ENCODE peak calls at places on chromosomes 4 and X, in four cellular contexts. One of them, this sample, is unnamed.

GRCh38 chrX:40773188-40773587 is 37.8 kb upstream of the MED14 start:
- DNase-seq in neuronal stem cell: no peak
- DNase-seq in mammary epithelial cell: no peak
- DNase-seq in K562: no peak
- DNase-seq in this sample: no peak

GRCh38 chrX:47360423-47361179 is 9.8 kb upstream of the ZNF157 start:
- DNase-seq in K562: no peak
- DNase-seq in mammary epithelial cell: no peak
- DNase-seq in neuronal stem cell: no peak
- DNase-seq in this sample: no peak

GRCh38 chrX:19904778-19905367 is 17.5 kb upstream of the SH3KBP1 start:
- DNase-seq in neuronal stem cell: no peak
- DNase-seq in mammary epithelial cell: peak
- DNase-seq in K562: peak
- DNase-seq in this sample: peak

GRCh38 chrX:55342533-55343501 is 78.1 kb upstream of the PAGE3 start:
- DNase-seq in mammary epithelial cell: peak
- DNase-seq in neuronal stem cell: no peak
- DNase-seq in K562: peak
- DNase-seq in this sample: peak

GRCh38 chr4:54714631-54715030 is 56.9 kb downstream of the KIT start:
- DNase-seq in K562: no peak
- DNase-seq in neuronal stem cell: no peak
- DNase-seq in mammary epithelial cell: no peak
- DNase-seq in this sample: no peak

GRCh38 chrX:107849747-107850478 is 24.2 kb downstream of the MID2 start:
- DNase-seq in K562: no peak
- DNase-seq in neuronal stem cell: no peak
- DNase-seq in mammary epithelial cell: peak
- DNase-seq in this sample: peak

GRCh38 chr4:102328045-102328444 is 17.2 kb downstream of the SLC39A8 start:
- DNase-seq in neuronal stem cell: no peak
- DNase-seq in mammary epithelial cell: peak
- DNase-seq in K562: no peak
- DNase-seq in this sample: peak

GRCh38 chr4:129561886-129562285 is 465.9 kb downstream of the C4orf33 start:
- DNase-seq in mammary epithelial cell: no peak
- DNase-seq in neuronal stem cell: no peak
- DNase-seq in K562: no peak
- DNase-seq in this sample: no peak

GRCh38 chr4:102578819-102579218 is 77.7 kb downstream of the NFKB1 start:
- DNase-seq in mammary epithelial cell: no peak
- DNase-seq in neuronal stem cell: peak
- DNase-seq in K562: peak
- DNase-seq in this sample: no peak

GRCh38 chr4:3766207-3766790 is at the start of gene ADRA2C:
- DNase-seq in K562: no peak
- DNase-seq in mammary epithelial cell: no peak
- DNase-seq in neuronal stem cell: peak
- DNase-seq in this sample: peak

GRCh38 chrX:51568586-51568985 is 50.1 kb downstream of the CENPVL3 start:
- DNase-seq in neuronal stem cell: no peak
- DNase-seq in K562: no peak
- DNase-seq in mammary epithelial cell: peak
- DNase-seq in this sample: peak

GRCh38 chr4:102623622-102624021 is 122.5 kb downstream of the NFKB1 start:
- DNase-seq in K562: peak
- DNase-seq in neuronal stem cell: no peak
- DNase-seq in mammary epithelial cell: no peak
- DNase-seq in this sample: peak

GRCh38 chrX:118943102-118943501 is 31.3 kb upstream of the LONRF3 start:
- DNase-seq in neuronal stem cell: no peak
- DNase-seq in K562: peak
- DNase-seq in mammary epithelial cell: no peak
- DNase-seq in this sample: no peak

GRCh38 chr4:13985824-13986223 is 358.3 kb upstream of the BOD1L1 start:
- DNase-seq in mammary epithelial cell: no peak
- DNase-seq in K562: no peak
- DNase-seq in neuronal stem cell: no peak
- DNase-seq in this sample: no peak

GRCh38 chr4:180953572-180953971 is 1289.6 kb upstream of the TENM3 start:
- DNase-seq in K562: no peak
- DNase-seq in mammary epithelial cell: no peak
- DNase-seq in neuronal stem cell: no peak
- DNase-seq in this sample: peak

GRCh38 chr4:111650553-111651183 is 494.6 kb upstream of the FAM241A start:
- DNase-seq in neuronal stem cell: no peak
- DNase-seq in mammary epithelial cell: no peak
- DNase-seq in K562: no peak
- DNase-seq in this sample: no peak

GRCh38 chr4:44817905-44818304 is 91.5 kb upstream of the GNPDA2 start:
- DNase-seq in neuronal stem cell: no peak
- DNase-seq in mammary epithelial cell: no peak
- DNase-seq in K562: no peak
- DNase-seq in this sample: no peak

GRCh38 chr4:3270141-3270611 is 21.2 kb downstream of the MSANTD1 start:
- DNase-seq in K562: no peak
- DNase-seq in mammary epithelial cell: no peak
- DNase-seq in neuronal stem cell: no peak
- DNase-seq in this sample: no peak

GRCh38 chrX:78540171-78540570 is 119.0 kb downstream of the RTL3 start:
- DNase-seq in neuronal stem cell: no peak
- DNase-seq in mammary epithelial cell: no peak
- DNase-seq in K562: no peak
- DNase-seq in this sample: no peak

GRCh38 chr4:118280501-118281218 is 72.1 kb downstream of the PRSS12 start:
- DNase-seq in mammary epithelial cell: peak
- DNase-seq in neuronal stem cell: peak
- DNase-seq in K562: peak
- DNase-seq in this sample: peak

GRCh38 chr4:34158883-34159282 is 2085.4 kb downstream of the ARAP2 start:
- DNase-seq in K562: no peak
- DNase-seq in mammary epithelial cell: peak
- DNase-seq in neuronal stem cell: no peak
- DNase-seq in this sample: no peak

GRCh38 chr4:156475322-156475721 is 496.3 kb downstream of the PDGFC start:
- DNase-seq in mammary epithelial cell: peak
- DNase-seq in K562: no peak
- DNase-seq in neuronal stem cell: no peak
- DNase-seq in this sample: peak

GRCh38 chr4:142043509-142043908 is 407.1 kb downstream of the IL15 start:
- DNase-seq in mammary epithelial cell: peak
- DNase-seq in neuronal stem cell: no peak
- DNase-seq in K562: no peak
- DNase-seq in this sample: peak

GRCh38 chr4:28251831-28252230 is 1391.2 kb downstream of the STIM2 start:
- DNase-seq in neuronal stem cell: no peak
- DNase-seq in mammary epithelial cell: no peak
- DNase-seq in K562: no peak
- DNase-seq in this sample: no peak

GRCh38 chr4:119040711-119041185 is 94.9 kb upstream of the MYOZ2 start:
- DNase-seq in mammary epithelial cell: peak
- DNase-seq in neuronal stem cell: no peak
- DNase-seq in K562: no peak
- DNase-seq in this sample: peak

GRCh38 chr4:24956763-24957162 is 43.9 kb upstream of the CCDC149 start:
- DNase-seq in K562: no peak
- DNase-seq in neuronal stem cell: no peak
- DNase-seq in mammary epithelial cell: no peak
- DNase-seq in this sample: no peak

GRCh38 chr4:25925486-25926201 is 11.6 kb downstream of the SMIM20 start:
- DNase-seq in mammary epithelial cell: peak
- DNase-seq in K562: peak
- DNase-seq in neuronal stem cell: no peak
- DNase-seq in this sample: peak

GRCh38 chrX:20382518-20383291 is 116.0 kb upstream of the RPS6KA3 start:
- DNase-seq in K562: no peak
- DNase-seq in neuronal stem cell: no peak
- DNase-seq in mammary epithelial cell: peak
- DNase-seq in this sample: peak

GRCh38 chrX:153609917-153610833 is 11.2 kb upstream of the CCNQ start:
- DNase-seq in K562: peak
- DNase-seq in neuronal stem cell: peak
- DNase-seq in mammary epithelial cell: peak
- DNase-seq in this sample: peak

GRCh38 chr4:183541081-183542045 is 36.5 kb downstream of the ING2 start:
- DNase-seq in K562: peak
- DNase-seq in neuronal stem cell: peak
- DNase-seq in mammary epithelial cell: no peak
- DNase-seq in this sample: no peak

DNA sequence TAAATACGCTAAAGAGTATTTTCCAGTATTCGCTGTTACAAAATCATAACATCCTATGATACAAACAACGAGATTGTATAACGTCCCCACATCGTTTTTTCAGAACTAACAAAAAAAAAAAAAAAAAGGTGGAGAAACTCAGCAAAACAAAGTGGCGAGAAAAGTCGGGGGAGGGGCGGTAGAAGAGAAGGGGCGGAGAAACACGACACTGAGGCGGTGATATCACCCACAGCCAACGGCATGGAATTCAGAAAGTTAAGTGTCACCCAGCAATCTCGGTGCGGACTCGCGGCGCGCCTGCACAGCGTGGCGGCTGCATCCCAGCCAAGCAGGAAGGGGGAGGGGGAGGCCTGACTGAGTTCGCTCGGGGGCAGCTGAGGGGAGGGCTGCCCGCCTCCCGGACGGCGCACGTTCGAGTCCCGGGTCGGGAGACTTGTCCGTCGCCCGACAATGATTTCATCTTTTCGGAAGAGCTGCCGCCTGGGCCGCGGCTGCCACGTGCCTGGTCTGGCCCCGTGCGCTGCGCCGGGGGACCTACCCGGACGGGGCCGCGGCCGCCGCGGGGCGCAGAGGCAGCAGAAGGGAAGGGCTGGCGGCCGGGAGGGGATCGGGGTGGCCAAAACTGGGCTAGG is 830 bp downstream of the SETD7 start:
- DNase-seq in K562: peak
- DNase-seq in mammary epithelial cell: peak
- DNase-seq in neuronal stem cell: peak
- DNase-seq in this sample: peak
- H3K9ac ChIP-seq in K562: peak
- H3K9ac ChIP-seq in mammary epithelial cell: peak
- H3K9ac ChIP-seq in neuronal stem cell: peak
- H3K9ac ChIP-seq in this sample: peak

GRCh38 chr4:158018090-158018808 is 154.6 kb downstream of the GASK1B start:
- DNase-seq in neuronal stem cell: no peak
- DNase-seq in K562: no peak
- DNase-seq in mammary epithelial cell: no peak
- DNase-seq in this sample: no peak

GRCh38 chr4:158016511-158016910 is 156.3 kb downstream of the GASK1B start:
- DNase-seq in mammary epithelial cell: peak
- DNase-seq in K562: no peak
- DNase-seq in neuronal stem cell: no peak
- DNase-seq in this sample: peak

GRCh38 chr4:158018831-158019230 is 154.0 kb downstream of the GASK1B start:
- DNase-seq in neuronal stem cell: no peak
- DNase-seq in K562: no peak
- DNase-seq in mammary epithelial cell: no peak
- DNase-seq in this sample: no peak

GRCh38 chr4:158020734-158021346 is 152.0 kb downstream of the GASK1B start:
- DNase-seq in neuronal stem cell: no peak
- DNase-seq in K562: no peak
- DNase-seq in mammary epithelial cell: peak
- DNase-seq in this sample: peak

DNA sequence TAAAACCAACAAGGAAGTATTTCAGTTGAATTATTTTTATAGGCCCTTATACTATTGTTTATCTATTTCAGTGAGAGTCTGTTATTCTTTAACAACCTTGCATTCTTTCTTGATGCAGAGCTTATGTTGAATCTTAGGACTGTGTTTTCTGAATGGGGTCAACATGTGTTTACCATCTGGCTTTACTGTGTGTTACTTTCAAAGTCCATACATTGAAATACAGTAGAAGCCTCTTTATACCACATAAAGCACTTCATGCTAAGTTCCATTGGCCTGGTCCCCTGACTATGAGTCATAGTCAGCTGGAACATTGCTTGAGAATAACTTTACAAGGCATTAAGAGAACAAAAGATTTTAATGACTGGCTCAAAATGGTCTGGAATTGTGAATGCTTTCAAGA is 152.7 kb downstream of the GASK1B start:
- DNase-seq in neuronal stem cell: no peak
- DNase-seq in K562: no peak
- DNase-seq in mammary epithelial cell: peak
- DNase-seq in this sample: peak
- H3K4me3 ChIP-seq in neuronal stem cell: no peak
- H3K4me3 ChIP-seq in K562: no peak
- H3K4me3 ChIP-seq in mammary epithelial cell: peak
- H3K4me3 ChIP-seq in this sample: peak

GRCh38 chrX:80810365-80810978 is 795 bp upstream of the BRWD3 start:
- DNase-seq in K562: peak
- DNase-seq in neuronal stem cell: no peak
- DNase-seq in mammary epithelial cell: no peak
- DNase-seq in this sample: no peak

GRCh38 chrX:80806557-80806956 is 3.1 kb downstream of the BRWD3 start:
- DNase-seq in mammary epithelial cell: no peak
- DNase-seq in neuronal stem cell: no peak
- DNase-seq in K562: no peak
- DNase-seq in this sample: no peak

GRCh38 chrX:80808160-80808735 is 1.4 kb downstream of the BRWD3 start:
- DNase-seq in mammary epithelial cell: peak
- DNase-seq in neuronal stem cell: peak
- DNase-seq in K562: peak
- DNase-seq in this sample: peak

GRCh38 chrX:80808854-80809493 is 703 bp downstream of the BRWD3 start:
- DNase-seq in neuronal stem cell: peak
- DNase-seq in K562: peak
- DNase-seq in mammary epithelial cell: peak
- DNase-seq in this sample: peak

GRCh38 chrX:80807606-80808159 is 2.0 kb downstream of the BRWD3 start:
- DNase-seq in K562: peak
- DNase-seq in mammary epithelial cell: no peak
- DNase-seq in neuronal stem cell: no peak
- DNase-seq in this sample: peak
- H3K9ac ChIP-seq in K562: no peak
- H3K9ac ChIP-seq in mammary epithelial cell: peak
- H3K9ac ChIP-seq in neuronal stem cell: no peak
- H3K9ac ChIP-seq in this sample: peak

GRCh38 chr4:52863324-52863723 is 1.2 kb downstream of the RASL11B start:
- DNase-seq in mammary epithelial cell: no peak
- DNase-seq in K562: no peak
- DNase-seq in neuronal stem cell: no peak
- DNase-seq in this sample: no peak
- H3K4me3 ChIP-seq in mammary epithelial cell: no peak
- H3K4me3 ChIP-seq in K562: no peak
- H3K4me3 ChIP-seq in neuronal stem cell: peak
- H3K4me3 ChIP-seq in this sample: no peak

GRCh38 chr4:182202650-182203049 is 40.6 kb upstream of the TENM3 start:
- DNase-seq in K562: no peak
- DNase-seq in neuronal stem cell: no peak
- DNase-seq in mammary epithelial cell: no peak
- DNase-seq in this sample: no peak
- H3K9ac ChIP-seq in K562: no peak
- H3K9ac ChIP-seq in neuronal stem cell: no peak
- H3K9ac ChIP-seq in mammary epithelial cell: no peak
- H3K9ac ChIP-seq in this sample: no peak